ENCODE peak calls at places on chromosomes 3 and 15, in nine cellular contexts. H is cardiac muscle cell; J is upper lobe of right lung; A is esophagus squamous epithelium; K is CD4-positive, alpha-beta memory T cell; Q is HAP-1; X is H9; B is mesendoderm; L is transverse colon. D is an unnamed sample.

GRCh38 chr15:68479406-68479805 is 47.4 kb upstream of the ITGA11 start:
- DNase-seq in B (no peak), H (no peak), K (no peak), Q (no peak), J (no peak), X (no peak), L (peak; percentile 24), A (no peak), D (no peak)

GRCh38 chr15:56817266-56817665 is 84.0 kb upstream of the ZNF280D start:
- DNase-seq in Q (no peak), L (no peak), B (peak; percentile 45), X (no peak), H (no peak), A (no peak), K (no peak), J (no peak), D (peak; percentile 91)

GRCh38 chr3:49646236-49646635 is 27.9 kb upstream of the APEH start:
- DNase-seq in K (no peak), J (no peak), A (no peak), L (no peak), Q (no peak), X (no peak), H (no peak), B (no peak), D (no peak)

GRCh38 chr3:74711913-74712512 is 97.6 kb upstream of the CNTN3 start:
- DNase-seq in J (no peak), Q (no peak), L (no peak), H (no peak), K (no peak), X (no peak), A (no peak), B (no peak), D (no peak)

GRCh38 chr3:59404064-59404463 is 354.2 kb upstream of the CFAP20DC start:
- DNase-seq in K (no peak), X (no peak), H (no peak), Q (no peak), L (no peak), J (no peak), A (no peak), B (no peak), D (no peak)

GRCh38 chr3:49602049-49602554 is 47.8 kb downstream of the BSN start:
- DNase-seq in B (no peak), J (no peak), X (no peak), Q (no peak), K (no peak), A (no peak), H (no peak), L (no peak), D (no peak)

GRCh38 chr3:72763751-72764440 is 84.3 kb downstream of the SHQ1 start:
- DNase-seq in J (peak; percentile 67), X (no peak), L (no peak), B (no peak), A (no peak), H (peak; percentile 12), Q (no peak), K (no peak), D (peak; percentile 28)

GRCh38 chr3:153052096-153052460 is 109.9 kb upstream of the RAP2B start:
- DNase-seq in K (no peak), A (no peak), H (peak; percentile 43), B (no peak), X (no peak), J (no peak), Q (no peak), L (peak; percentile 27), D (peak; percentile 73)

GRCh38 chr3:194395201-194395600 is 3.9 kb downstream of the GP5 start:
- DNase-seq in Q (peak; percentile 73), J (no peak), L (no peak), H (no peak), B (no peak), A (no peak), X (no peak), K (no peak), D (no peak)

GRCh38 chr15:99010743-99011142 is 3.2 kb upstream of the PGPEP1L start:
- DNase-seq in Q (no peak), X (no peak), H (no peak), B (no peak), L (no peak), K (no peak), J (no peak), A (no peak), D (peak; percentile 48)

GRCh38 chr3:97579365-97579764 is 185.2 kb upstream of the ARL6 start:
- DNase-seq in H (no peak), B (no peak), X (no peak), A (no peak), Q (no peak), J (no peak), L (no peak), K (no peak), D (no peak)

GRCh38 chr15:45180201-45180600 is 7.6 kb downstream of the SHF start:
- DNase-seq in L (no peak), H (no peak), A (no peak), B (no peak), X (no peak), J (no peak), Q (no peak), K (no peak), D (peak; percentile 62)

GRCh38 chr3:127789051-127789450 is 33.3 kb downstream of the MGLL start:
- DNase-seq in B (no peak), J (no peak), A (no peak), X (no peak), H (no peak), L (no peak), Q (no peak), K (no peak), D (no peak)

GRCh38 chr3:193391902-193392301 is 13.3 kb upstream of the ATP13A5 start:
- DNase-seq in L (no peak), B (peak; percentile 37), X (no peak), K (no peak), Q (peak; percentile 56), H (no peak), J (no peak), A (no peak), D (no peak)

GRCh38 chr3:165643433-165643824 is 193.8 kb downstream of the BCHE start:
- DNase-seq in X (no peak), L (no peak), B (no peak), Q (no peak), K (no peak), H (no peak), A (no peak), J (no peak), D (no peak)

GRCh38 chr3:42022355-42022754 is 60.5 kb upstream of the ULK4 start:
- DNase-seq in H (no peak), J (no peak), K (no peak), X (no peak), B (no peak), A (no peak), Q (no peak), L (no peak), D (no peak)
- H3K4me1 ChIP-seq in H (peaks cover 8% of the 10 kb centered on the region), J (peaks cover 54% of the 10 kb centered on the region), K (peaks cover 40% of the 10 kb centered on the region), X (peaks cover 10% of the 10 kb centered on the region), B (peaks cover 10% of the 10 kb centered on the region), A (peaks cover 59% of the 10 kb centered on the region), Q (peaks cover 33% of the 10 kb centered on the region), L (peaks cover 67% of the 10 kb centered on the region), D (peaks cover 59% of the 10 kb centered on the region)

GRCh38 chr15:23072633-23073032 is 33.3 kb upstream of the TUBGCP5 start:
- DNase-seq in A (no peak), J (no peak), L (no peak), Q (no peak), H (no peak), B (peak; percentile 6), K (no peak), X (no peak), D (no peak)

GRCh38 chr15:23065836-23066235 is 26.5 kb upstream of the TUBGCP5 start:
- DNase-seq in J (no peak), B (no peak), K (no peak), L (no peak), A (no peak), X (no peak), H (no peak), Q (no peak), D (no peak)

GRCh38 chr15:23064156-23064555 is 24.8 kb upstream of the TUBGCP5 start:
- DNase-seq in K (no peak), B (no peak), A (no peak), X (no peak), Q (no peak), H (no peak), J (no peak), L (no peak), D (no peak)

GRCh38 chr15:23069496-23070166 is 30.3 kb upstream of the TUBGCP5 start:
- DNase-seq in B (peak; percentile 11), L (no peak), A (no peak), K (no peak), H (no peak), X (peak; percentile 39), J (no peak), Q (no peak), D (peak; percentile 91)

GRCh38 chr15:23067416-23067815 is 28.0 kb upstream of the TUBGCP5 start:
- DNase-seq in J (no peak), L (no peak), X (no peak), Q (no peak), B (no peak), H (no peak), K (no peak), A (no peak), D (no peak)
- H3K27me3 ChIP-seq in J (no peaks in the 10 kb centered on the region), L (peaks cover 4% of the 10 kb centered on the region), X (no peaks in the 10 kb centered on the region), Q (peaks cover 2% of the 10 kb centered on the region), B (no peaks in the 10 kb centered on the region), H (no peaks in the 10 kb centered on the region), K (no peaks in the 10 kb centered on the region), A (peaks cover 7% of the 10 kb centered on the region), D (no peaks in the 10 kb centered on the region)

GRCh38 chr3:126529585-126530170 is 5.7 kb downstream of the CHST13 start:
- DNase-seq in H (no peak), J (peak; percentile 55), K (no peak), X (no peak), L (no peak), B (no peak), A (no peak), Q (no peak), D (no peak)
- H3K4me1 ChIP-seq in H (no peaks in the 10 kb centered on the region), J (no peaks in the 10 kb centered on the region), K (no peaks in the 10 kb centered on the region), X (no peaks in the 10 kb centered on the region), L (peaks cover 1% of the 10 kb centered on the region), B (no peaks in the 10 kb centered on the region), A (no peaks in the 10 kb centered on the region), Q (no peaks in the 10 kb centered on the region), D (peaks cover under 1% of the 10 kb centered on the region)

GRCh38 chr15:85905626-85906025 is 110.9 kb upstream of the KLHL25 start:
- DNase-seq in Q (no peak), X (no peak), L (no peak), K (no peak), H (no peak), A (no peak), B (no peak), J (no peak), D (no peak)

GRCh38 chr15:85897818-85898717 is 103.3 kb upstream of the KLHL25 start:
- DNase-seq in L (no peak), K (no peak), A (no peak), X (peak; percentile 72), H (no peak), J (no peak), B (peak; percentile 74), Q (no peak), D (peak; percentile 11)

GRCh38 chr15:85897207-85897817 is 102.6 kb upstream of the KLHL25 start:
- DNase-seq in L (no peak), Q (no peak), B (peak; percentile 46), H (no peak), X (no peak), K (no peak), J (no peak), A (no peak), D (no peak)

DNA sequence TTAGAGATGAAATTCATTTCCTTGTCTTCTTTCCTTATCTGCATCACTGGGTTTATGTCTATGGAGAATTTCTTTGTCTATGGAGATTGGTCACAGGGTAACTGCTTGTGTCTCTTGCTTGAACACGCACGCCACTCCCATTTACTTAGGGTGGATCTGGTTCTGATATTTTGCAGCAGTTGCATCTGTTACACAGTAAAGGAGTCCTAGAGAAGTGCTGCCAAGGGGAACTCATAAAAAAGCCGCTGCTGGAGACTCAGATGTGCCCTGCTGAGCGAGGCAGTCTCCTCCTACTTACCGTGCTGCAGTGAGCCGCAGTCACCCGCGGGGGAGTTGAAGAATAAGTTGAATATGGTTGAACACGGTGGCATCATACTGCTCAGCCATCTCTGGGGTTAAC is 105.2 kb upstream of the KLHL25 start:
- DNase-seq in A (no peak), X (no peak), L (no peak), B (no peak), J (no peak), H (no peak), K (no peak), Q (no peak), D (no peak)
- H3K27me3 ChIP-seq in A (peaks cover 28% of the 10 kb centered on the region), X (no peaks in the 10 kb centered on the region), L (peaks cover 12% of the 10 kb centered on the region), B (no peaks in the 10 kb centered on the region), J (no peaks in the 10 kb centered on the region), H (peaks cover 2% of the 10 kb centered on the region), K (peaks cover 6% of the 10 kb centered on the region), Q (peaks cover 16% of the 10 kb centered on the region), D (no peaks in the 10 kb centered on the region)